ENCODE peak calls at places on chromosomes 4 and X, in four cellular contexts. N, M, E and H are unnamed samples.

GRCh38 chrX:12962041-12962504 is 12.8 kb upstream of the TMSB4X start:
- DNase-seq in N (no peak), M (no peak), E (peak; percentile 47), H (no peak)

GRCh38 chr4:152937535-152938236 is 1.6 kb downstream of the FHDC1 start:
- DNase-seq in N (peak; percentile 23), M (no peak), E (peak; percentile 78), H (peak; percentile 26)

GRCh38 chr4:129455462-129455861 is 359.5 kb downstream of the C4orf33 start:
- DNase-seq in N (no peak), M (no peak), E (no peak), H (peak; percentile 90)

GRCh38 chr4:36222702-36223101 is 21.6 kb downstream of the ARAP2 start:
- DNase-seq in N (no peak), M (no peak), E (no peak), H (no peak)

GRCh38 chrX:154718607-154719006 is 32.3 kb downstream of the GAB3 start:
- DNase-seq in N (no peak), M (no peak), E (no peak), H (no peak)

GRCh38 chr4:3375688-3376087 is 66.1 kb upstream of the HGFAC start:
- DNase-seq in N (no peak), M (no peak), E (no peak), H (peak; percentile 56)

GRCh38 chr4:52752921-52753320 is 1.7 kb upstream of the ERVMER34-1 start:
- DNase-seq in N (no peak), M (no peak), E (no peak), H (no peak)

GRCh38 chrX:82764521-82764920 is 743.6 kb upstream of the POU3F4 start:
- DNase-seq in N (no peak), M (no peak), E (no peak), H (no peak)

GRCh38 chrX:49166914-49167739 is 4.6 kb downstream of the MAGIX start:
- DNase-seq in N (no peak), M (no peak), E (peak; percentile 60), H (peak; percentile 58)

GRCh38 chr4:10697071-10697470 is 12.5 kb upstream of the CLNK start:
- DNase-seq in N (no peak), M (no peak), E (no peak), H (no peak)

GRCh38 chr4:86543560-86544312 is 50.4 kb upstream of the PTPN13 start:
- DNase-seq in N (no peak), M (no peak), E (no peak), H (no peak)

GRCh38 chr4:168883513-168883912 is 126.5 kb downstream of the CBR4 start:
- DNase-seq in N (no peak), M (no peak), E (no peak), H (no peak)

GRCh38 chrX:78595901-78596502 is 63.1 kb downstream of the RTL3 start:
- DNase-seq in N (no peak), M (no peak), E (no peak), H (peak; percentile 1)

GRCh38 chr4:8914461-8915171 is 43.0 kb upstream of the HMX1 start:
- DNase-seq in N (no peak), M (no peak), E (peak; percentile 2), H (no peak)

GRCh38 chr4:79823148-79823763 is 249.8 kb downstream of the ANTXR2 start:
- DNase-seq in N (no peak), M (no peak), E (no peak), H (no peak)

GRCh38 chr4:158722291-158722916 is 792 bp downstream of the PPID start:
- DNase-seq in N (peak; percentile 10), M (peak; percentile 52), E (peak; percentile 26), H (peak; percentile 51)

GRCh38 chr4:120718979-120719566 is 203.5 kb downstream of the PRDM5 start:
- DNase-seq in N (no peak), M (peak; percentile 3), E (no peak), H (peak; percentile 49)

GRCh38 chrX:3263681-3264126 is 82.7 kb downstream of the MXRA5 start:
- DNase-seq in N (no peak), M (no peak), E (no peak), H (peak; percentile 2)

GRCh38 chr4:56465599-56466295 is 1.7 kb upstream of the SRP72 start:
- DNase-seq in N (no peak), M (no peak), E (no peak), H (no peak)

GRCh38 chr4:144868309-144868708 is 222.4 kb downstream of the HHIP start:
- DNase-seq in N (no peak), M (no peak), E (no peak), H (no peak)

GRCh38 chrX:152819732-152820131 is 10.8 kb downstream of the CETN2 start:
- DNase-seq in N (no peak), M (no peak), E (no peak), H (no peak)

GRCh38 chr4:5952286-5953002 is 59.6 kb upstream of the CRMP1 start:
- DNase-seq in N (no peak), M (no peak), E (no peak), H (no peak)

GRCh38 chr4:168309781-168310180 is 8.8 kb downstream of the DDX60 start:
- DNase-seq in N (no peak), M (no peak), E (no peak), H (peak; percentile 68)

GRCh38 chr4:123997736-123998449 is 601.3 kb downstream of the SPRY1 start:
- DNase-seq in N (no peak), M (no peak), E (no peak), H (no peak)

GRCh38 chr4:2647403-2648158 is 108.6 kb downstream of the TNIP2 start:
- DNase-seq in N (no peak), M (no peak), E (no peak), H (no peak)

GRCh38 chr4:150385606-150386005 is 196.3 kb upstream of the MAB21L2 start:
- DNase-seq in N (no peak), M (no peak), E (no peak), H (peak; percentile 34)

GRCh38 chr4:98482847-98483806 is 175.3 kb downstream of the TSPAN5 start:
- DNase-seq in N (peak; percentile 46), M (peak; percentile 5), E (no peak), H (peak; percentile 51)

GRCh38 chr4:167025651-167026050 is 208.6 kb downstream of the SPOCK3 start:
- DNase-seq in N (no peak), M (peak; percentile 8), E (no peak), H (no peak)

GRCh38 chrX:53831662-53832635 is 145.4 kb upstream of the HUWE1 start:
- DNase-seq in N (peak; percentile 40), M (peak; percentile 20), E (peak; percentile 22), H (peak; percentile 44)

GRCh38 chr4:38005637-38006036 is 45.4 kb downstream of the PTTG2 start:
- DNase-seq in N (no peak), M (no peak), E (no peak), H (no peak)

GRCh38 chr4:114265342-114265741 is 285.9 kb upstream of the ARSJ start:
- DNase-seq in N (no peak), M (no peak), E (no peak), H (no peak)

GRCh38 chrX:9033179-9033578 is 748 bp downstream of the FAM9B start:
- DNase-seq in N (no peak), M (no peak), E (no peak), H (no peak)

GRCh38 chrX:54248309-54248708 is 65.3 kb upstream of the FAM120C start:
- DNase-seq in N (peak; percentile 15), M (peak; percentile 12), E (no peak), H (peak; percentile 18)

GRCh38 chr4:38488891-38489861 is 174.8 kb upstream of the KLF3 start:
- DNase-seq in N (no peak), M (no peak), E (no peak), H (no peak)

GRCh38 chrX:44157293-44157692 is 184.1 kb upstream of the NDP start:
- DNase-seq in N (no peak), M (no peak), E (no peak), H (no peak)

GRCh38 chr4:186158021-186158859 is 33.1 kb upstream of the CYP4V2 start:
- DNase-seq in N (no peak), M (no peak), E (no peak), H (no peak)

GRCh38 chr4:130077275-130077674 is 981.3 kb downstream of the C4orf33 start:
- DNase-seq in N (no peak), M (no peak), E (no peak), H (peak; percentile 27)

DNA sequence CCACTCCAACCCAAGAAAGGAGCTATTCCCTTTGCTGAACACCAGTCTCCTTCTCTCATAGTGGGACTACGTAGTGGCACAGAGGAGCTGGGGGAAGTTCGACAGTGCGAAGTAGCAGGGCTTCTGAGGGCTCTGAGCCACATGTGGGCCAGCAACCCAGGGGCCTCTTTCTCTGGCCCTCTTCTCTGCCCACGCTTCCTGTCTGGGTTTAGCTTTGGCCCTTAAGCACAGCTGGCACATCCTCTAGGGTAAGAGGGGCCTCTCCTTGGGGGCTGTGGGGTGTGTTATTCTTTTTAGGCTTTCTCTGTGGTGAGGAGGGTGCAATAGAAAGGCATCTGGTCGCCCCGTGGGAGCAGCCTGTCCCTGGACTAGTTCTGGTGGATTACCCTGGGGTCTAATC is 151.7 kb upstream of the RPS6KA3 start:
- DNase-seq in N (no peak), M (no peak), E (no peak), H (no peak)
- H3K4me2 ChIP-seq in N (no peak overlapping the region), M (no peak overlapping the region), E (no peak overlapping the region), H (no peak overlapping the region)

GRCh38 chrX:150361070-150361776 is 1.9 kb upstream of the MAMLD1 start:
- DNase-seq in N (no peak), M (no peak), E (no peak), H (no peak)
- TF ChIP-seq JUN in N (no peak), M (no peak), E (no peak), H (no peak)

GRCh38 chr4:138243369-138243768 is 1.2 kb upstream of the SLC7A11 start:
- DNase-seq in N (no peak), M (no peak), E (no peak), H (no peak)
- TF ChIP-seq MYC in N (no peak), M (no peak), E (no peak), H (no peak)

DNA sequence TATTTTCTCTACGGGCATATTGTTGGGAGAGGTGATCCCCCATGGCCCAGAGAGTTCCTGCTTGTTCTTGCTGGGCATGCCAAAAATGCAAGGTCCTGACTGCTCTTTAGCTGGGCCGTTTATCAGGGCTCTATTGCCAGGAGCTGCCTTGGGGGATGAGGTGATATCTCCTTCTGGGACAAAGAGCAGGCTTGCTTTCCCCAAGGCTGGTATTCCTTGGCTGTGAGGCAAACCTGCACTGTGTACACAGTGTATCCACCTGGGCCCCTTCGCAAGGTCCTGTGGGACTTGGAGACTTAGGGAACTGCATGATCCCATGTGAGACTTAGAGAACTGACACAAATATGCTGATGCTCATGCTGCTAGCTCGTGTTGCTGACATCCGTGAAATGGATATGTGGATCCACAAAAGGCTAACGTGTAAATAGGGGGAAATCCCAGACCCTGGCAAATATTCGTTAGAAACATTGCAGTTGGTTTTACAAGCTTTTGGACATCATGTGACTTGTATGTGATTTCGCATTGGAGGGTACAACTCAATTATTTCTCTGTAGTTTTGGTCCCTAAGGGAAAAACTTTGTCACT is 24.4 kb upstream of the ZFX start:
- DNase-seq in N (no peak), M (no peak), E (no peak), H (no peak)
- H3K4me2 ChIP-seq in N (peak overlapping the region; percentile 48), M (peak overlapping the region; percentile 23), E (no peak overlapping the region), H (no peak overlapping the region)

DNA sequence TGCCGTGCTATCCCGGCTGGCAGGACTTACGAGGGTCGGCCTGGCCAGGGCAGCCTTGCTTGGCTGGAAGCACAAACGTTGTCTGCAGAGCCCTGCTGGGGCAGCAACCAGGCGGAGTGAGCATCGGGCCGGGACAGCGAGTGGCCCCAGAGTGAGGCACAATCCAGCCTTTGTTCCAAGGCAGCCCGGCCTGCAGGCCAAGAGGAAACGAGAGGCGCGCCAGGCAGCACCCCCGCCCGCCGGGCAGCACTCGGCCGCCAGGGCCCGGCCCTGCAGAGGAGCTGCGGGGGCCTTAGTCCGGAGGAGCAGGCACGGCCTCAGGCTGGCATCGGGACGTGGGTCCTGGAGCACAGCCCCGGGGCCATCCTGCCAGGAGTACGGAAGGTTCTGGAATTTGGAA is 24.1 kb downstream of the FGFRL1 start:
- DNase-seq in N (no peak), M (peak; percentile 67), E (no peak), H (peak; percentile 34)
- TF ChIP-seq JUN in N (no peak), M (no peak), E (no peak), H (no peak)